ENCODE peak calls at places on chromosomes 12 and 14, in ten cellular contexts. Z is chondrocyte; H is OCI-LY7; P is GM13976; O is right lobe of liver; W is dorsolateral prefrontal cortex; G is CD8-positive, alpha-beta T cell; I is GM20000; M is heart left ventricle; Y is fibroblast of lung. J is an unnamed sample.

GRCh38 chr12:93894391-93895095 is 217.4 kb downstream of the CRADD start:
- DNase-seq in W (peak; percentile 66), M (peak; percentile 87), I (no peak), O (no peak), Z (no peak), G (no peak), Y (peak; percentile 86), P (no peak), H (no peak), J (no peak)

GRCh38 chr12:95557625-95558024 is 6.3 kb upstream of the USP44 start:
- DNase-seq in H (no peak), W (no peak), Y (no peak), I (no peak), M (no peak), P (no peak), Z (no peak), G (no peak), O (no peak), J (no peak)

GRCh38 chr12:56336361-56337167 is 2.1 kb upstream of the IL23A start:
- DNase-seq in H (peak; percentile 80), M (no peak), I (peak; percentile 32), O (no peak), W (no peak), G (no peak), Y (no peak), P (peak; percentile 54), Z (no peak), J (no peak)

GRCh38 chr12:94280063-94280462 is 131.7 kb downstream of the PLXNC1 start:
- DNase-seq in H (no peak), O (no peak), W (no peak), I (no peak), Y (no peak), G (no peak), Z (no peak), P (no peak), M (no peak), J (no peak)

GRCh38 chr12:53543539-53543938 is 36.3 kb upstream of the NPFF start:
- DNase-seq in Y (peak; percentile 68), Z (no peak), W (peak; percentile 65), G (peak; percentile 62), I (peak; percentile 75), O (no peak), M (peak; percentile 41), P (peak; percentile 78), H (peak; percentile 78), J (peak; percentile 19)

GRCh38 chr12:88946377-88946997 is 366.2 kb upstream of the KITLG start:
- DNase-seq in H (no peak), O (no peak), P (no peak), I (no peak), G (no peak), W (no peak), Z (no peak), M (peak; percentile 35), Y (peak; percentile 88), J (no peak)

GRCh38 chr14:42665083-42665482 is 1058.4 kb downstream of the LRFN5 start:
- DNase-seq in P (no peak), Y (no peak), W (no peak), M (no peak), H (no peak), I (no peak), O (no peak), G (no peak), Z (no peak), J (no peak)

GRCh38 chr14:101019974-101020710 is 116.6 kb upstream of the RTL1 start:
- DNase-seq in G (no peak), W (peak; percentile 11), O (no peak), Z (peak; percentile 44), M (no peak), Y (no peak), H (no peak), P (no peak), I (no peak), J (no peak)

GRCh38 chr14:63361790-63362189 is 43.1 kb upstream of the GPHB5 start:
- DNase-seq in Y (no peak), P (no peak), O (no peak), H (peak; percentile 29), G (no peak), W (no peak), Z (no peak), M (no peak), I (peak; percentile 7), J (no peak)

GRCh38 chr14:76080009-76080408 is 71.7 kb upstream of the GPATCH2L start:
- DNase-seq in Z (no peak), I (no peak), M (peak; percentile 34), P (no peak), W (no peak), G (no peak), Y (no peak), H (no peak), O (no peak), J (no peak)

GRCh38 chr14:52949711-52950409 is 990 bp downstream of the FERMT2 start:
- DNase-seq in M (peak; percentile 28), Z (no peak), I (peak; percentile 28), O (no peak), Y (peak; percentile 70), G (no peak), H (no peak), W (no peak), P (no peak), J (no peak)

GRCh38 chr14:81423504-81423903 is 23.4 kb upstream of the STON2 start:
- DNase-seq in Y (no peak), I (no peak), Z (no peak), M (peak; percentile 52), P (no peak), G (no peak), O (no peak), W (no peak), H (no peak), J (no peak)

GRCh38 chr12:124411291-124411878 is 116.5 kb downstream of the RFLNA start:
- DNase-seq in I (no peak), P (no peak), H (no peak), G (no peak), M (no peak), Z (no peak), Y (peak; percentile 97), O (no peak), W (no peak), J (no peak)

GRCh38 chr12:14766649-14767215 is 36.5 kb downstream of the WBP11 start:
- DNase-seq in G (no peak), P (no peak), M (no peak), Y (no peak), O (no peak), W (no peak), I (no peak), H (no peak), Z (no peak), J (no peak)
- TF ChIP-seq CTCF in G (no peak), P (no peak), M (no peak), Y (no peak), O (no peak), W (no peak), I (no peak), H (no peak), Z (no peak), J (no peak)

DNA sequence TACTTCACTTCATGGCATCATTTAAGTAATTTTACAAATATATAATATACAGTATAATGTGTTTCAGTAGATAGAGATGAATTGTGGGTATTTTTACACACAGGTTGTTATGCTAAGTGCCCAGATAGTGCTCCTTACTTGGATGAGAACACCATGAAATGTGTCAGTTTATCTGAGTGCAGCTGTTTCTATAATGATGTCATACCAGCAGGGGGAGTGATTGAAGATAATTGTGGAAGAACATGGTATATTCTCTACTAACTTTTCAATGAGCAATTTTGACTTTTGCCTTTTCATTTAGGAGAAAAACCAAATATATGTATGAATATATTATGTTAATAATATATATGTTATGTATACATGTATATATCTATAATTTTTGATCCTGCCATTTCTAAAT is 221.6 kb downstream of the LRRK2 start:
- DNase-seq in O (no peak), W (no peak), H (peak; percentile 47), M (no peak), G (no peak), Y (no peak), P (peak; percentile 20), Z (no peak), I (peak; percentile 35), J (no peak)
- TF ChIP-seq CTCF in O (peak; percentile 42), W (no peak), H (peak; percentile 76), M (no peak), G (no peak), Y (peak; percentile 18), P (peak; percentile 42), Z (peak; percentile 79), I (peak; percentile 46), J (peak; percentile 66)

GRCh38 chr12:18140969-18141368 is 51.0 kb upstream of the RERGL start:
- DNase-seq in M (no peak), O (no peak), H (no peak), I (no peak), W (no peak), P (no peak), Z (no peak), G (no peak), Y (no peak), J (no peak)

GRCh38 chr12:18139254-18139653 is 49.3 kb upstream of the RERGL start:
- DNase-seq in P (no peak), O (no peak), Y (no peak), Z (no peak), W (no peak), M (no peak), H (peak; percentile 86), G (no peak), I (no peak), J (no peak)

GRCh38 chr12:18141583-18141982 is 51.6 kb upstream of the RERGL start:
- DNase-seq in Y (peak; percentile 74), W (no peak), G (no peak), I (no peak), Z (no peak), M (no peak), O (no peak), P (no peak), H (no peak), J (no peak)

GRCh38 chr12:18135509-18135908 is 45.5 kb upstream of the RERGL start:
- DNase-seq in G (no peak), Z (no peak), M (no peak), W (no peak), O (no peak), P (no peak), Y (peak; percentile 68), H (no peak), I (no peak), J (no peak)

DNA sequence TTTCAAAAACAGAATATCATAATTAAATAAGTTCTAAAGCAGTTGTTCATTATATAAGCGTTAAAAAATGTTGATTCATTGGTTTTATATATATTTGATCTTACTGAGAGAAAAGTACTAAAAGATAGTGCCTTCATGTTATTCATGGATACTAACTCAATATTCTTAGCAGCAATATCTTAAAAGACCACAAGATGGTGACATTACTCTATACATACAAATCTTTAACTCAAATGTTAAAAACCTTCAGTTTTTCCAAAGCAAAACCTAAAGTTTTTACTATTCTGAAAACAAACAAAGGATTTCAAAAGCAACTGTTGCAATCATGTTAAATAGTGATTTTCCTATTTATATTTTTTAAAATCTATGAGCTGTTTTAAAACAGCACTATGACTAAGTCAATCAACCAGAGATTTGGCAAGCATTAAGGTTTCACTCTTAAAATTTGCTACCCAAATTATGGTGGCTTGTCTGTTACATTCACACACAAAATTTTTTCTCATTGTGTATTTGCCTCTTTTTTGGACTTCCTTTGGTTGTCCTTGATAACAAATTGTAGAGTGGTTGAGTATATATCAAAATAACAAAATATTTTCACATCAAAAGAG is 50.1 kb upstream of the RERGL start:
- DNase-seq in I (peak; percentile 10), P (no peak), G (no peak), M (no peak), Z (no peak), W (no peak), H (peak; percentile 68), O (no peak), Y (peak; percentile 19), J (no peak)
- TF ChIP-seq CTCF in I (no peak), P (peak; percentile 37), G (no peak), M (peak; percentile 42), Z (peak; percentile 95), W (peak; percentile 62), H (peak; percentile 93), O (peak; percentile 80), Y (no peak), J (peak; percentile 96)

GRCh38 chr12:15580431-15580830 is 208.8 kb downstream of the EPS8 start:
- DNase-seq in G (peak; percentile 25), Z (no peak), M (no peak), O (no peak), H (peak; percentile 14), Y (no peak), W (no peak), P (no peak), I (no peak), J (no peak)
- TF ChIP-seq CTCF in G (no peak), Z (peak; percentile 27), M (no peak), O (no peak), H (peak; percentile 43), Y (no peak), W (peak; percentile 33), P (no peak), I (no peak), J (no peak)